ENCODE peak calls at places on chromosomes 11 and 22, in ten cellular contexts. M is GM23248, B is PC-9, Q is GM23338, N is MM.1S, S is SK-N-SH, R is HCT116, G is Karpas-422, U is PC-3, W is hepatocyte. A is an unnamed sample.

GRCh38 chr11:108895579-108896480 is 231.0 kb downstream of the DDX10 start:
- DNase-seq in M (peak; percentile 65), B (peak; percentile 92), Q (no peak), N (no peak), S (no peak), R (no peak), G (peak; percentile 78), U (peak; percentile 95), W (no peak), A (no peak)

GRCh38 chr11:78883506-78883905 is 308.8 kb upstream of the NARS2 start:
- DNase-seq in M (no peak), B (no peak), Q (no peak), N (no peak), S (no peak), R (no peak), G (no peak), U (no peak), W (no peak), A (no peak)

GRCh38 chr22:19448739-19449421 is 1.4 kb upstream of the C22orf39 start:
- DNase-seq in M (no peak), B (no peak), Q (no peak), N (peak; percentile 63), S (no peak), R (no peak), G (peak; percentile 56), U (no peak), W (no peak), A (peak; percentile 22)

GRCh38 chr22:38411016-38411415 is 44.0 kb downstream of the KCNJ4 start:
- DNase-seq in M (no peak), B (no peak), Q (no peak), N (no peak), S (no peak), R (no peak), G (peak; percentile 31), U (no peak), W (no peak), A (no peak)

GRCh38 chr22:50046019-50046415 is 12.1 kb downstream of the TTLL8 start:
- DNase-seq in M (no peak), B (no peak), Q (peak; percentile 28), N (no peak), S (no peak), R (no peak), G (no peak), U (no peak), W (no peak), A (no peak)

GRCh38 chr11:19379465-19379864 is 138.7 kb upstream of the E2F8 start:
- DNase-seq in M (no peak), B (peak; percentile 21), Q (no peak), N (no peak), S (no peak), R (no peak), G (no peak), U (no peak), W (no peak), A (no peak)

GRCh38 chr22:49853981-49854791 is 542 bp downstream of the ZBED4 start:
- DNase-seq in M (peak; percentile 61), B (no peak), Q (peak; percentile 57), N (peak; percentile 29), S (peak; percentile 59), R (no peak), G (peak; percentile 76), U (peak; percentile 8), W (peak; percentile 59), A (peak; percentile 47)

GRCh38 chr11:67118059-67118766 is 850 bp upstream of the KDM2A start:
- DNase-seq in M (peak; percentile 48), B (peak; percentile 46), Q (peak; percentile 70), N (peak; percentile 17), S (peak; percentile 40), R (no peak), G (peak; percentile 75), U (no peak), W (peak; percentile 65), A (peak; percentile 48)

GRCh38 chr11:32487270-32487669 is 51.9 kb upstream of the WT1 start:
- DNase-seq in M (peak; percentile 19), B (peak; percentile 26), Q (peak; percentile 57), N (no peak), S (peak; percentile 12), R (peak; percentile 13), G (no peak), U (peak; percentile 30), W (no peak), A (no peak)

GRCh38 chr11:60951909-60952741 is at the start of gene SLC15A3:
- DNase-seq in M (peak; percentile 66), B (no peak), Q (peak; percentile 82), N (peak; percentile 44), S (no peak), R (no peak), G (peak; percentile 96), U (no peak), W (no peak), A (peak; percentile 86)

GRCh38 chr22:38697055-38697980 is 3.4 kb downstream of the JOSD1 start:
- DNase-seq in M (peak; percentile 56), B (peak; percentile 89), Q (no peak), N (no peak), S (no peak), R (no peak), G (no peak), U (peak; percentile 67), W (peak; percentile 50), A (no peak)

GRCh38 chr11:132910016-132910760 is 622.1 kb downstream of the OPCML start:
- DNase-seq in M (no peak), B (no peak), Q (peak; percentile 19), N (no peak), S (no peak), R (no peak), G (no peak), U (no peak), W (no peak), A (no peak)

GRCh38 chr11:43580735-43581369 is 99.7 kb upstream of the HSD17B12 start:
- DNase-seq in M (peak; percentile 81), B (no peak), Q (peak; percentile 70), N (no peak), S (peak; percentile 67), R (no peak), G (peak; percentile 70), U (no peak), W (no peak), A (no peak)
- H3K4me1 ChIP-seq in M (peaks cover 11% of the 10 kb centered on the region), B (no peaks in the 10 kb centered on the region), Q (peaks cover 46% of the 10 kb centered on the region), N (peaks cover 9% of the 10 kb centered on the region), S (peaks cover 12% of the 10 kb centered on the region), R (no peaks in the 10 kb centered on the region), G (peaks cover 19% of the 10 kb centered on the region), U (no peaks in the 10 kb centered on the region), W (peaks cover 12% of the 10 kb centered on the region), A (peaks cover 5% of the 10 kb centered on the region)

GRCh38 chr11:111911563-111912401 is at the start of gene CRYAB:
- DNase-seq in M (peak; percentile 98), B (peak; percentile 53), Q (peak; percentile 62), N (no peak), S (no peak), R (no peak), G (no peak), U (peak; percentile 61), W (peak; percentile 88), A (no peak)
- H3K9me2 ChIP-seq in M (no peaks in the 10 kb centered on the region), B (no peaks in the 10 kb centered on the region), Q (no peaks in the 10 kb centered on the region), N (no peaks in the 10 kb centered on the region), S (no peaks in the 10 kb centered on the region), R (no peaks in the 10 kb centered on the region), G (no peaks in the 10 kb centered on the region), U (no peaks in the 10 kb centered on the region), W (no peaks in the 10 kb centered on the region), A (no peaks in the 10 kb centered on the region)

GRCh38 chr11:70596091-70596490 is 197.8 kb downstream of the CTTN start:
- DNase-seq in M (no peak), B (no peak), Q (no peak), N (no peak), S (no peak), R (no peak), G (no peak), U (no peak), W (no peak), A (no peak)
- H3K4me2 ChIP-seq in M (no peak overlapping the region), B (no peak overlapping the region), Q (no peak overlapping the region), N (no peak overlapping the region), S (no peak overlapping the region), R (no peak overlapping the region), G (no peak overlapping the region), U (no peak overlapping the region), W (no peak overlapping the region), A (no peak overlapping the region)

GRCh38 chr22:23753371-23753770 is 854 bp downstream of the VPREB3 start:
- DNase-seq in M (no peak), B (no peak), Q (no peak), N (no peak), S (no peak), R (no peak), G (peak; percentile 92), U (no peak), W (no peak), A (peak; percentile 70)
- H3K4me1 ChIP-seq in M (peaks cover 7% of the 10 kb centered on the region), B (peaks cover 13% of the 10 kb centered on the region), Q (peaks cover 18% of the 10 kb centered on the region), N (peaks cover 5% of the 10 kb centered on the region), S (no peaks in the 10 kb centered on the region), R (peaks cover 8% of the 10 kb centered on the region), G (peaks cover 83% of the 10 kb centered on the region), U (peaks cover 8% of the 10 kb centered on the region), W (peaks cover 8% of the 10 kb centered on the region), A (peaks cover 59% of the 10 kb centered on the region)

DNA sequence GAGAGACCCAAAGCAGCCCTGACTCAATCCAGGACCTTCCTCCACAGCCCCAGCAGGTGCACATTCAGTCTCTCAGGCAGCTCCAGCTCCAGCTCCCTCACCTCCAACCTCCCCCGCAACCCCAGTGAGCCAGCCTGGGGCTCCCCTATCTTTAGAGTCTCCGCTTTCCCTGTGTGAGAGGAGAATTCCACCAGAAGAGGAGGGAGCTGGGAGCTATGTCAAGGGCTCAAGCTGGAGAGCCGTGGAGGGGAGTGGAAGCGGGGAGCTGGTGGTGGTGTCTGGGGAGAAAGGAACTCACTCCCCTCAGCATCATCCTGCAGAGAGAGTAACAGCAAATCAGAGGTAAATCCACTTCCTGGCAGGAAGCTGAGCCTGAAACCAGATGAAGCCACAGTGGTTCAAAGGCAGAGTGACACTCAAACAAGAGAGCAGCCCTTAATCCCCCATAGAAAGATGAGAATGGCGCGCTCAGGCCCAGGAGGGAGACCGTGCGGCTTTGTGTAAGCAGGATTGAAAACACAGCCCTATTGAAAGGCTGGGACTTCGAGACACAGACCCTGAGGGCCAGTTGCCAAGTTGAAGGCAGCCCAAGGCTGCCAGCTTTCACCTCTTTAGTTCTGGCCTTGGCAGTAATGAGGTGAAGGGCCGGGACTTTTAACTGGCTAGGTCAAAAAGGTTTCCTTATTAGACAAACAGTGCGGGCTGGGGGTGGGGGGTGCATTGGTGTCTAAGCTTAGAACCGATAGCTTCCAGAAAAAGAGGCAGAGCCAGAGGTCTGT is 21.4 kb upstream of the CDON start:
- DNase-seq in M (no peak), B (no peak), Q (no peak), N (peak; percentile 61), S (peak; percentile 51), R (no peak), G (no peak), U (no peak), W (no peak), A (peak; percentile 13)
- H3K9me2 ChIP-seq in M (no peaks in the 10 kb centered on the region), B (no peaks in the 10 kb centered on the region), Q (no peaks in the 10 kb centered on the region), N (no peaks in the 10 kb centered on the region), S (no peaks in the 10 kb centered on the region), R (no peaks in the 10 kb centered on the region), G (no peaks in the 10 kb centered on the region), U (no peaks in the 10 kb centered on the region), W (no peaks in the 10 kb centered on the region), A (no peaks in the 10 kb centered on the region)